ENCODE peak calls at places on chromosomes 7 and 10, in five cellular contexts. O, X, Z, W and B are unnamed samples.

GRCh38 chr10:120980316-120980975 is 129.3 kb downstream of the WDR11 start:
- DNase-seq in O (no peak), X (no peak), Z (no peak), W (no peak), B (no peak)

GRCh38 chr10:74122060-74122459 is 28.6 kb downstream of the AP3M1 start:
- DNase-seq in O (no peak), X (no peak), Z (no peak), W (no peak), B (no peak)

GRCh38 chr7:15851201-15851600 is 164.7 kb upstream of the MEOX2 start:
- DNase-seq in O (no peak), X (no peak), Z (no peak), W (no peak), B (no peak)

GRCh38 chr10:112373912-112374338 is at the start of gene ACSL5:
- DNase-seq in O (no peak), X (no peak), Z (no peak), W (no peak), B (no peak)

GRCh38 chr7:76108540-76109233 is 60.8 kb downstream of the MDH2 start:
- DNase-seq in O (no peak), X (no peak), Z (no peak), W (peak; percentile 62), B (peak; percentile 45)

GRCh38 chr7:141462958-141463357 is 88.3 kb upstream of the AGK start:
- DNase-seq in O (no peak), X (no peak), Z (no peak), W (no peak), B (no peak)

GRCh38 chr10:101032637-101033201 is 1.7 kb downstream of the SFXN3 start:
- DNase-seq in O (peak; percentile 75), X (peak; percentile 74), Z (no peak), W (peak; percentile 91), B (peak; percentile 90)

GRCh38 chr7:17489987-17490386 is 191.5 kb downstream of the AHR start:
- DNase-seq in O (no peak), X (peak; percentile 38), Z (no peak), W (no peak), B (no peak)

GRCh38 chr7:132317856-132318255 is 258.4 kb downstream of the PLXNA4 start:
- DNase-seq in O (no peak), X (no peak), Z (no peak), W (no peak), B (no peak)

DNA sequence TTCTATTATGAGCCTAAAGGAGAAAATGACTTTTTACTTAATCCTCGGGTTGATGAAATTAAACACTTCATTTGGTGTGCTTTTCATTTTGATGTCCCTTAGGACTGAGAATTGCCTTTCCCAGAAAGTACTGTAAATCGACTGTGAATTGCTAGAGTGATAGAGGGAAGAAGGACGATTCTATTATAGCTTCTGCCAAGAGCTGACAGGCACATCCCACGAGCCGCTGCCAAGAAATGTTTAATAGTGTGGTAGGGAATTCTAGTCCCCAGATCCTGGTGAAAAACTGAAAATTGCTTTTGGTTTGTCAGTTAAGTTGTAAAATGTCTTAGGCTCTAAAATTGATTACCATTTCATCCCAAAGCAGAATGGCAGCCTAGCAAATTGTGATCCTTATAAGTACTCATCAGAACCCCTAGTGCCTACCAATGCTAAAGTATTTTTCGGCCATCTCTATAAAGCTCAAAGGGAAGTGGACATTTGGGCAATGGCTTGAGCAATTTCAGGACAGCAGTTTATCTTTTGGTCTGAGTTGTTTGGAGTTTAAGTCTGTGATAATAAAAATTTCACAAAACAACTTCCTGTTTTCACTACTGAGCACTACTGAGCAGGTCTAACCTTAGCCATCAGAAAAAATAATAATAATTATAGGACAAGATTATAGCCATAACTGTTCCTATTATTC is 44.6 kb upstream of the HYCC1 start:
- DNase-seq in O (no peak), X (no peak), Z (no peak), W (peak; percentile 16), B (no peak)
- H3K4me3 ChIP-seq in O (no peak overlapping the region), X (no peak overlapping the region), Z (no peak overlapping the region), W (no peak overlapping the region), B (no peak overlapping the region)

DNA sequence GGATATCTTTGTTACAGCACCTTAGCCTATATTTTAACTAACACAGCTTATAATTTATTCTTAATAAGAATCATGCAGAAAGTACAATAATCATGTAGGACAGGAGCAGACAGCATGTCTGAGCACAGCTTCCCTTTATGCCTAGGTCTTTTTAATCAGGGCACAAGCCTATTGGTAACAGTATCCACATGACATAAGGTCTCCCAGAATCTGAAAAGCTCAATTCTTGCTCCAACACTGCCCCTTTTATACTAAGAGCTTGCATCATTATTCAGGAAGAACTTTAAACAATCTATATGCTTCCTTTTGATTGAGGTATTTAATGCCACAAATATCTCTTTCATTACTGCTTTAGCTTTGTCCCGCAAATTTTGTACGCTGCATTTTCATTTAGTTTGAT is 31.6 kb downstream of the IL6 start:
- DNase-seq in O (no peak), X (no peak), Z (no peak), W (no peak), B (no peak)
- TF ChIP-seq CTCF in O (no peak), X (no peak), Z (no peak), W (no peak), B (no peak)

DNA sequence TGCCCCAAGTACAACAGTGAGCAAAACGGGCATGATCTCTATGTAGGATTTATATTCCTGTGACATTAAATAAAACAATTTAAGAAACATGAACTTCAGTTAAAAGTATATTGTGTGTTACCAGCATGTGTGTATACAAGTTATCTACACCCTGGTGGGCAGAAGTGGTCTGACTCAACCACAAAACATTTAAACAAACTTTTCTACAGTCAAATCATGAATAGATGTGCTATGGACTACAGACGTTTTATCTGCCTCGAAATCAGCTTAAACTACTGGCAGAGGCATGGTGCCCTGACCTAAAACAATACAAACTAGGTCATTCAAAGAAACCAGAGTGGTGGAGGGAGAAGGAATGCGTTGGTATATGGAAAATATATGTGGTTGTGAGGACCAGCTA is 3.6 kb downstream of the ARL3 start:
- DNase-seq in O (peak; percentile 62), X (no peak), Z (no peak), W (peak; percentile 89), B (peak; percentile 83)
- H3K4me3 ChIP-seq in O (no peak overlapping the region), X (no peak overlapping the region), Z (peak overlapping the region; percentile 55), W (peak overlapping the region; percentile 14), B (no peak overlapping the region)

GRCh38 chr10:92547676-92548075 is 26.2 kb downstream of the IDE start:
- DNase-seq in O (no peak), X (no peak), Z (no peak), W (no peak), B (no peak)

GRCh38 chr10:92545556-92545955 is 28.3 kb downstream of the IDE start:
- DNase-seq in O (no peak), X (no peak), Z (no peak), W (no peak), B (no peak)

GRCh38 chr10:92553959-92554358 is 19.9 kb downstream of the IDE start:
- DNase-seq in O (no peak), X (no peak), Z (no peak), W (no peak), B (no peak)

GRCh38 chr10:92552310-92552709 is 21.6 kb downstream of the IDE start:
- DNase-seq in O (no peak), X (no peak), Z (no peak), W (no peak), B (no peak)

GRCh38 chr10:92550924-92551323 is 23.0 kb downstream of the IDE start:
- DNase-seq in O (no peak), X (no peak), Z (no peak), W (no peak), B (no peak)
- TF ChIP-seq CTCF in O (no peak), X (no peak), Z (no peak), W (peak; percentile 6), B (peak; percentile 7)

GRCh38 chr7:27237735-27238334 is 4.8 kb upstream of the EVX1 start:
- DNase-seq in O (no peak), X (no peak), Z (no peak), W (peak; percentile 28), B (peak; percentile 8)

GRCh38 chr7:27238979-27239779 is 3.4 kb upstream of the EVX1 start:
- DNase-seq in O (no peak), X (no peak), Z (no peak), W (no peak), B (no peak)

GRCh38 chr7:27239780-27240731 is 2.5 kb upstream of the EVX1 start:
- DNase-seq in O (no peak), X (no peak), Z (no peak), W (no peak), B (no peak)

GRCh38 chr7:27235387-27236052 is 7.1 kb upstream of the EVX1 start:
- DNase-seq in O (no peak), X (no peak), Z (no peak), W (peak; percentile 26), B (no peak)

DNA sequence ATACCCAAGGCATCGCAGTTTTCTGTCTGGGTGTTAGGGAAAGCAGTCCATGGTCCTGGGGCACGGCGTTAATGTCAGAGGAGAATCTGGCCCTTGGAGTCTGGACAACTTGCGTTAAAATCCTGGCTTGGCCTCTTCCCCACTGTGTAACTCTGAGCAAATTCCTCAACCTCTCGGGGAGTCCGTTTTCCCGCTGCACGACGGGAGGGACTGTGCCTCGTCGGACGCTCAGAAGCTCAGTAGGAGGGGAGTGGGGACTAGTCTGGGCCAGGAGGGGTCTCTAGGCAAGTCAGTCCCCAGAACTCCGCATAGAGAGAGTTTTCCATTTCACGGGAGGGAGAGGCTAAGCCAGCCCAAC is 6.6 kb upstream of the EVX1 start:
- DNase-seq in O (no peak), X (no peak), Z (no peak), W (no peak), B (no peak)
- H3K4me3 ChIP-seq in O (no peak overlapping the region), X (no peak overlapping the region), Z (no peak overlapping the region), W (peak overlapping the region; percentile 60), B (no peak overlapping the region)

DNA sequence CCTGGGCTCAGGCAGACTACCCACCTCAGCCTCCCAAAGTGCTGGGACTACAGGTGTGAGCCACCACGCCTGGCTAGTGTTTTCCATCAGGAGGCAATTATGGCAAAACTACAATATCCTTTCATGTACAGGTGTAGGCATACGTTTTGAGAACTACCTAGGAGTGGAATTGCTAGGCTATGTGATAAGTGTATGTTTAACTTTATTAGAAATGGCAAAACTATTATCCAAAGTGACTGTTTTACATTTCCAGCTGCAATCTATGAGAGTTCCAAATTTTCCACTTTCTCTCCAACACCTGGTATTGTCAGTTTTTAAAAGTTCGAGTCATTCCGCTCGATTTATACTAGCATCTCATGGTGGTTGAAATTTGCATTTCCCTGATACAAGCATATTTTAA is 59.0 kb downstream of the ZMYND11 start:
- DNase-seq in O (no peak), X (no peak), Z (no peak), W (no peak), B (no peak)
- TF ChIP-seq CTCF in O (no peak), X (no peak), Z (no peak), W (no peak), B (no peak)

GRCh38 chr7:136086712-136087111 is 109.6 kb upstream of the MTPN start:
- DNase-seq in O (peak; percentile 75), X (peak; percentile 52), Z (peak; percentile 30), W (peak; percentile 82), B (peak; percentile 94)
- H3K4me3 ChIP-seq in O (peak overlapping the region; percentile 23), X (no peak overlapping the region), Z (no peak overlapping the region), W (peak overlapping the region; percentile 47), B (peak overlapping the region; percentile 49)

GRCh38 chr10:404341-404740 is 269.1 kb downstream of the ZMYND11 start:
- DNase-seq in O (no peak), X (no peak), Z (no peak), W (peak; percentile 92), B (peak; percentile 69)
- TF ChIP-seq CTCF in O (no peak), X (no peak), Z (no peak), W (no peak), B (no peak)